ENCODE peak calls at places on chromosomes 5 and 9, in six cellular contexts. O, C, Y, E, W and U are unnamed samples.

GRCh38 chr5:67350600-67351315 is 154.2 kb upstream of the CD180 start:
- DNase-seq in O (no peak), C (no peak), Y (no peak), E (no peak), W (no peak), U (no peak)

GRCh38 chr9:112002847-112003457 is 106.3 kb downstream of the UGCG start:
- DNase-seq in O (no peak), C (no peak), Y (no peak), E (no peak), W (no peak), U (no peak)

GRCh38 chr5:69212022-69212421 is 22.6 kb downstream of the CENPH start:
- DNase-seq in O (no peak), C (no peak), Y (no peak), E (no peak), W (no peak), U (no peak)

GRCh38 chr5:105953616-105954015 is 1717.1 kb downstream of the EFNA5 start:
- DNase-seq in O (no peak), C (no peak), Y (no peak), E (no peak), W (no peak), U (no peak)

GRCh38 chr5:2756211-2756746 is 4.8 kb upstream of the IRX2 start:
- DNase-seq in O (peak; percentile 43), C (no peak), Y (no peak), E (no peak), W (no peak), U (no peak)

GRCh38 chr9:132637351-132637750 is 32.4 kb downstream of the DDX31 start:
- DNase-seq in O (no peak), C (no peak), Y (no peak), E (no peak), W (no peak), U (no peak)

GRCh38 chr5:10049825-10050455 is 199.7 kb downstream of the ATPSCKMT start:
- DNase-seq in O (no peak), C (no peak), Y (no peak), E (no peak), W (no peak), U (no peak)

GRCh38 chr9:134346151-134346550 is 19.9 kb downstream of the RXRA start:
- DNase-seq in O (no peak), C (no peak), Y (no peak), E (no peak), W (no peak), U (no peak)

GRCh38 chr5:161720460-161720859 is 34.9 kb downstream of the GABRA6 start:
- DNase-seq in O (no peak), C (no peak), Y (no peak), E (no peak), W (no peak), U (no peak)

GRCh38 chr5:143922718-143923117 is 110.8 kb downstream of the HMHB1 start:
- DNase-seq in O (no peak), C (no peak), Y (no peak), E (no peak), W (no peak), U (peak; percentile 46)

GRCh38 chr9:128706671-128707381 is 4.5 kb downstream of the PKN3 start:
- DNase-seq in O (no peak), C (no peak), Y (no peak), E (no peak), W (no peak), U (no peak)

GRCh38 chr9:111661150-111661801 is at the start of gene GNG10:
- DNase-seq in O (peak; percentile 65), C (no peak), Y (peak; percentile 22), E (peak; percentile 91), W (peak; percentile 76), U (peak; percentile 30)

GRCh38 chr9:89664896-89665329 is 60.1 kb downstream of the GADD45G start:
- DNase-seq in O (no peak), C (no peak), Y (no peak), E (no peak), W (no peak), U (peak; percentile 28)

GRCh38 chr9:129810788-129811187 is 7.8 kb downstream of the TOR1B start:
- DNase-seq in O (no peak), C (no peak), Y (no peak), E (no peak), W (no peak), U (no peak)

GRCh38 chr5:73981696-73982095 is 355.7 kb downstream of the ARHGEF28 start:
- DNase-seq in O (no peak), C (no peak), Y (no peak), E (no peak), W (no peak), U (no peak)

GRCh38 chr9:93620881-93621820 is 44.8 kb downstream of the PHF2 start:
- DNase-seq in O (no peak), C (no peak), Y (no peak), E (no peak), W (no peak), U (no peak)

GRCh38 chr5:154868702-154869101 is 10.3 kb downstream of the CNOT8 start:
- DNase-seq in O (no peak), C (no peak), Y (no peak), E (no peak), W (no peak), U (no peak)

GRCh38 chr5:175765858-175766257 is 105.5 kb upstream of the CPLX2 start:
- DNase-seq in O (no peak), C (no peak), Y (no peak), E (no peak), W (no peak), U (no peak)

GRCh38 chr9:70462300-70462699 is 47.8 kb upstream of the KLF9 start:
- DNase-seq in O (no peak), C (no peak), Y (no peak), E (no peak), W (no peak), U (no peak)

GRCh38 chr5:178234753-178235599 is 2.4 kb upstream of the PHYKPL start:
- DNase-seq in O (peak; percentile 93), C (no peak), Y (no peak), E (peak; percentile 81), W (peak; percentile 64), U (no peak)

GRCh38 chr9:33142531-33142930 is 24.6 kb downstream of the B4GALT1 start:
- DNase-seq in O (no peak), C (no peak), Y (no peak), E (no peak), W (peak; percentile 36), U (no peak)

GRCh38 chr5:89929173-89929572 is 480.4 kb downstream of the CETN3 start:
- DNase-seq in O (no peak), C (no peak), Y (peak; percentile 5), E (no peak), W (no peak), U (no peak)

DNA sequence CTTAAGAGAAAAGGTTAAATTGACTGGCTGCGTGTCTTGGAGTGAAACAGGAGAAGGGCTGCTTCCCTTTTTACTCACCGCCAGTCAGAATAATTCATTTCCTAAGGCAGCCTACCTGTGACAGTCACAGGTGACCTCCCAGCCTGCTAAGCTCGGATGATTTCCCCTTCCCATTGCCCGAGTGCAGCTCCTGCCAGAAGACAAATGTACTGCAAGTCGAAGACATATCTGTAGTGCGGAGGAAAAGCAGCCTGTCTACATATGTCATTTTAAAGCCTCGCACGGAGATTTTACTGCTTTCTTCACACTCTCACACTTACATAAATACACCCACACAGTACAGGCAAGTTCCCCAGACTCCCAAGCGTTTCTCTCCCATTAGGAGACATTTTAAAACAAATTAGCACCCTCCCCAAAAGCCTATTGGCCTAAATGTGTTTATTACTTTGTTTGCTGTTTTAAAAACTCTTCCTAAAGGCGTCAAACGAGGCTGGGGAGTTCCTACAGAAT is 665.7 kb upstream of the ZNF608 start:
- DNase-seq in O (no peak), C (peak; percentile 25), Y (peak; percentile 72), E (peak; percentile 38), W (no peak), U (peak; percentile 37)
- TF ChIP-seq CTCF in O (peak; percentile 24), C (no peak), Y (peak; percentile 12), E (no peak), W (no peak), U (peak; percentile 50)

GRCh38 chr9:109020113-109020512 is 6.8 kb upstream of the CTNNAL1 start:
- DNase-seq in O (no peak), C (no peak), Y (no peak), E (no peak), W (no peak), U (no peak)
- TF ChIP-seq CTCF in O (no peak), C (no peak), Y (no peak), E (no peak), W (no peak), U (no peak)

GRCh38 chr5:56825222-56825824 is 10.0 kb downstream of the MAP3K1 start:
- DNase-seq in O (no peak), C (no peak), Y (no peak), E (no peak), W (no peak), U (no peak)

GRCh38 chr5:56827923-56828322 is 12.6 kb downstream of the MAP3K1 start:
- DNase-seq in O (no peak), C (no peak), Y (no peak), E (no peak), W (no peak), U (no peak)

GRCh38 chr5:56824019-56824418 is 8.7 kb downstream of the MAP3K1 start:
- DNase-seq in O (no peak), C (no peak), Y (no peak), E (no peak), W (no peak), U (no peak)

GRCh38 chr5:56829137-56829536 is 13.8 kb downstream of the MAP3K1 start:
- DNase-seq in O (no peak), C (no peak), Y (no peak), E (no peak), W (no peak), U (no peak)

DNA sequence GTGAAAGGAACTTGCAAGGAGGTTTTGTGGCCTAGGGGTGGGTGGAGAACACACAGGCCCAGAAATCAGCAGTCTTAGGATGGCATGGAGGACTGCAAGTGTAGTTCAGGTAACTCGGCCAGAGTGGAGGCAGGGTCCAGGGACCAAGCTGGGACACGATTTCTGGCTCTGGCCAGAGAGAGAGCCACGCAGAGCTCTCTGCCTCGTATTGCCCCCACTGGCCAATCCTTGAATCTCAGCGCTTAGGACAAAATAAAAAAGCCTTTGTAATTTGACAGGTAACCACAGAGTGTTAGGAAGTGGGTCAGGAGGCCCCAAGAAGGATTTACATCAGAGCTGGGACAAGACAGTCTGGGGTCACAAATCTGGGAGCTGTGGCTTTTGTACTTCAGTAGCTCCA is 11.7 kb downstream of the MAP3K1 start:
- DNase-seq in O (no peak), C (no peak), Y (no peak), E (no peak), W (no peak), U (no peak)
- TF ChIP-seq CTCF in O (peak; percentile 51), C (peak; percentile 16), Y (peak; percentile 46), E (no peak), W (no peak), U (peak; percentile 45)

GRCh38 chr5:91154338-91154737 is 228.8 kb downstream of the ARRDC3 start:
- DNase-seq in O (no peak), C (no peak), Y (no peak), E (no peak), W (no peak), U (no peak)
- TF ChIP-seq CTCF in O (no peak), C (no peak), Y (no peak), E (no peak), W (no peak), U (no peak)

GRCh38 chr9:84419203-84419602 is 78.6 kb upstream of the SLC28A3 start:
- DNase-seq in O (no peak), C (no peak), Y (no peak), E (no peak), W (no peak), U (no peak)
- TF ChIP-seq CTCF in O (peak; percentile 33), C (no peak), Y (no peak), E (no peak), W (no peak), U (peak; percentile 21)